ENCODE peak calls at places on chromosomes 7 and 10, in four cellular contexts. F is brain microvascular endothelial cell, R is nephron progenitor cell, C is astrocyte of the spinal cord. G is an unnamed sample.

GRCh38 chr7:93030605-93031225 is 87.1 kb downstream of the SAMD9 start:
- DNase-seq in F (no peak), R (no peak), C (no peak), G (no peak)

GRCh38 chr7:55325371-55325792 is 39.8 kb upstream of the LANCL2 start:
- DNase-seq in C (peak), R (no peak), F (peak), G (no peak)

GRCh38 chr7:63521-64021 is 128.8 kb upstream of the FAM20C start:
- DNase-seq in C (no peak), F (no peak), R (no peak), G (no peak)

GRCh38 chr10:101139421-101139911 is 8.4 kb downstream of the TLX1 start:
- DNase-seq in R (peak), F (no peak), C (no peak), G (no peak)

GRCh38 chr7:86904949-86905834 is 154.3 kb downstream of the ELAPOR2 start:
- DNase-seq in F (peak), C (peak), R (peak), G (no peak)

GRCh38 chr7:125491137-125491536 is 561.5 kb upstream of the POT1 start:
- DNase-seq in C (no peak), R (no peak), F (no peak), G (no peak)

GRCh38 chr7:44696728-44697127 is 51.9 kb upstream of the ZMIZ2 start:
- DNase-seq in F (no peak), C (no peak), R (no peak), G (no peak)

GRCh38 chr7:42677751-42678231 is 234.1 kb downstream of the C7orf25 start:
- DNase-seq in C (peak), F (peak), R (no peak), G (no peak)

GRCh38 chr10:22750131-22750530 is 35.8 kb upstream of the PIP4K2A start:
- DNase-seq in F (no peak), R (no peak), C (no peak), G (no peak)

GRCh38 chr10:24008164-24009066 is 200.5 kb upstream of the KIAA1217 start:
- DNase-seq in C (peak), F (peak), R (peak), G (no peak)

GRCh38 chr7:8396294-8396693 is 37.1 kb upstream of the NXPH1 start:
- DNase-seq in R (no peak), C (no peak), F (no peak), G (no peak)

GRCh38 chr7:12930534-12930933 is 243.1 kb downstream of the ARL4A start:
- DNase-seq in F (peak), R (no peak), C (no peak), G (no peak)

GRCh38 chr10:451021-451471 is 238.4 kb downstream of the DIP2C start:
- DNase-seq in R (no peak), F (no peak), C (peak), G (no peak)

GRCh38 chr10:112835933-112836564 is 114.0 kb upstream of the TCF7L2 start:
- DNase-seq in R (no peak), F (no peak), C (no peak), G (no peak)

GRCh38 chr7:90459888-90460287 is 9.6 kb upstream of the PTTG1IP2 start:
- DNase-seq in C (no peak), R (no peak), F (no peak), G (no peak)

GRCh38 chr7:84614821-84615506 is 420.4 kb upstream of the SEMA3A start:
- DNase-seq in C (no peak), F (peak), R (no peak), G (no peak)

GRCh38 chr7:105881439-105881838 is 5.0 kb upstream of the ATXN7L1 start:
- DNase-seq in F (no peak), R (no peak), C (no peak), G (no peak)

GRCh38 chr7:75889223-75889825 is 10.5 kb downstream of the RHBDD2 start:
- DNase-seq in F (no peak), C (no peak), R (no peak), G (no peak)

GRCh38 chr7:132130497-132130896 is 445.8 kb downstream of the PLXNA4 start:
- DNase-seq in R (no peak), F (no peak), C (peak), G (no peak)

GRCh38 chr7:120645976-120646375 is 212.0 kb downstream of the TSPAN12 start:
- DNase-seq in F (no peak), C (no peak), R (no peak), G (no peak)

GRCh38 chr7:146054909-146055308 is 61.7 kb upstream of the CNTNAP2 start:
- DNase-seq in C (no peak), R (no peak), F (no peak), G (no peak)
- TF ChIP-seq CTCF in C (no peak), R (no peak), F (peak), G (no peak)

GRCh38 chr10:68153473-68154210 is 44.4 kb downstream of the MYPN start:
- DNase-seq in R (no peak), C (peak), F (peak), G (peak)
- TF ChIP-seq CTCF in R (no peak), C (peak), F (peak), G (no peak)

GRCh38 chr7:146698995-146699610 is 582.5 kb downstream of the CNTNAP2 start:
- DNase-seq in C (no peak), R (no peak), F (no peak), G (no peak)

GRCh38 chr7:146700015-146700560 is 583.5 kb downstream of the CNTNAP2 start:
- DNase-seq in F (no peak), R (no peak), C (no peak), G (no peak)

GRCh38 chr7:146702898-146703297 is 586.3 kb downstream of the CNTNAP2 start:
- DNase-seq in R (no peak), F (no peak), C (no peak), G (no peak)

GRCh38 chr7:146701166-146701565 is 584.6 kb downstream of the CNTNAP2 start:
- DNase-seq in R (no peak), F (no peak), C (peak), G (no peak)
- TF ChIP-seq CTCF in R (no peak), F (no peak), C (no peak), G (no peak)

DNA sequence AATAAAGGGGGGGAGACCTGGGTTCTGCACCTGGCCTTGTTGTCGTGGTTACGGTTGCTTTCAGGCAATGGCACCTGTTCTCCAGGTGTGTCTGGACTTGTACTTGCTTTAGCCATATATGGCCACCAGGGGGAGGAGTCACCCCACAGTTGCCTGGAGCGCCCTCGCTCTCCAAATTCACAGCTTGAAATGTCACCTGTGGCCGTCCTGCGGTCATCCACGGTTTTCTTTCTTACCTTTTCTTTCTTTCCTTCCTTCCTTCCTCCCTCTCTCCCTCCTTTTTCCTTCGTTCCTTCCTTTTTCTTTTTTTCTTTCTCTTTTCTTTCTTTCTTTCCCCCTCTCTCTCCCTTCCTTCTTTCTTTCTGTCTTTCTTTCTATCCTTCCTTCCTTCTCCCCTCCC is 157.2 kb upstream of the ZNF92 start:
- DNase-seq in F (no peak), R (peak), C (peak), G (peak)
- TF ChIP-seq CTCF in F (peak), R (peak), C (peak), G (peak)

GRCh38 chr10:53209941-53210611 is 437.5 kb upstream of the MBL2 start:
- DNase-seq in R (no peak), C (peak), F (no peak), G (no peak)
- TF ChIP-seq CTCF in R (peak), C (peak), F (peak), G (peak)

DNA sequence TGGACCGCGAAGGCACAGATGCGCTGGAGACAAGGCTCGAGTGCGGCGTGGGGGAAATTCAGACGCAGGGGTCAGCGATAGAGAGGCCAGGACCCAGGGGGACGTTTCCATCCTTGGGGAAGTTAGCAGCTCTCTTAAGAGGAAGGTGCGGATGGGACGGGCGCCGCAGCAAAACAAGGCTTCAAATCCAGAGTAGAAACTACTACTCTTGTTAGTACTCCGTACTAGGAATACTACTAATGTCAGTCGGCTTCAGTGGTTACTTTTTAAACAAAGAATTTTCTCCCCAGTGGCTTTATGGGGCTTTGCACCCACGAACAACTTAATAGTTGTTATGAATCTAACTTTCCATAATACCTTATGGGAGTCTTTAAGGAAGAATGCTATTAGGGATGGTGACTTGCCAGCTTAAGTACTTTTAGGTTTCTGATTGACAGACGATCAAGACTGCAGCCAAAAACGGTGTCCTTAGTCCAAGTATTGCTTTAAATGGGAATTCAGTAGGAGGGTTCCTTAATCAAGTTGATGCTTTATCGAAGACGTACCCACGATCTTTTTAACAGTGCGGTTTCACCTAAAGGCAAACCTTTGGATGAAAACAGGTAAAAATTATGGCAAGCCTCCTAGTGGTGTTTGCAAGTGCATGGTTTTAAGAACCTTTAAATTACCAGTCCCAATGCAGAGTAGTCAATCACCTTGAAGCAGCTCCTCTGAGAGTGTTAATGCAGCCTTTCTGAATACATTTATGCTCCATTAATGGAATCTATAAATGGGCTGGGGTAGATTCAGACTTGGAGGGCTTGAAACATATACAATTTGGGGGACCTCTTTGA is 868 bp upstream of the IDE start:
- DNase-seq in R (no peak), F (peak), C (no peak), G (no peak)
- TF ChIP-seq CTCF in R (no peak), F (peak), C (peak), G (peak)

GRCh38 chr7:136874393-136875032 is 6.1 kb downstream of the CHRM2 start:
- DNase-seq in R (no peak), F (no peak), C (peak), G (no peak)
- TF ChIP-seq CTCF in R (peak), F (peak), C (peak), G (peak)

GRCh38 chr7:5387711-5388245 is 35.9 kb downstream of the TNRC18 start:
- DNase-seq in C (no peak), F (no peak), R (no peak), G (no peak)
- TF ChIP-seq CTCF in C (no peak), F (no peak), R (no peak), G (no peak)

DNA sequence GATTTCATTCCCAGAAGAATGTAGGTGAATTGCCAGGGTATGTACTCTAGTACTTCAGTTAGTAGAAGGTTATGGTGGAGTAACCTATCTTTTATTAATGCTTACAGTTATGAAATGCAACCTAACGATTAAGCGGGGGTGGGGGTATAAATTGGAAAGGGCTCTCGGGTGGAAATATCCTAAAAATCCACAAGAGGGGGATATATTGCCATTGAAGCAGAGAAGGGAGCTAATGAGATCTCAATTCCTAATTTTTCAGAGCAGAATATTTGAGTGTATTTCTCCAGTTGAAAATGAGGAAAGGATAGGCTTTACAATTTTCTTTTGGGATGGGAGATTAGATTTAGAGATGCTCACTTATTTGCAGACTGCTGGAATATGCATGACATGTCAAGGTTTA is 90.8 kb downstream of the DNAJB9 start:
- DNase-seq in C (peak), F (peak), R (no peak), G (no peak)
- TF ChIP-seq CTCF in C (peak), F (peak), R (peak), G (peak)

G was measured in progenitor cell of endocrine pancreas.